ENCODE peak calls at places on chromosomes 16 and 17, in five cellular contexts. R is prostate gland, J is HCT116, V is suprapubic skin, G is sigmoid colon. H is an unnamed sample.

GRCh38 chr16:26594666-26595065 is 472.1 kb upstream of the C16orf82 start:
- DNase-seq in G (no peak), J (no peak), V (no peak), R (no peak), H (no peak)

GRCh38 chr16:9092963-9093477 is 1.6 kb downstream of the HAPSTR1 start:
- DNase-seq in G (peak), V (no peak), R (peak), J (no peak), H (peak)

GRCh38 chr17:77821114-77821513 is 137.4 kb upstream of the TNRC6C start:
- DNase-seq in G (no peak), J (no peak), R (no peak), V (no peak), H (peak)

GRCh38 chr17:22278302-22279275 is 586.3 kb downstream of the KCNJ18 start:
- DNase-seq in J (no peak), G (peak), V (peak), R (no peak), H (peak)

GRCh38 chr17:31877911-31878702 is 19.1 kb upstream of the COPRS start:
- DNase-seq in G (no peak), V (no peak), R (peak), J (no peak), H (no peak)

GRCh38 chr17:39954876-39955275 is 7.9 kb upstream of the GSDMA start:
- DNase-seq in J (no peak), V (no peak), R (no peak), G (no peak), H (no peak)

GRCh38 chr17:78138204-78139060 is 7.8 kb upstream of the C17orf99 start:
- DNase-seq in J (no peak), V (no peak), G (no peak), R (no peak), H (peak)

GRCh38 chr17:65198653-65199382 is 61.6 kb downstream of the RGS9 start:
- DNase-seq in V (no peak), G (no peak), R (peak), J (peak), H (no peak)

GRCh38 chr17:27622914-27623313 is 8.1 kb upstream of the LGALS9 start:
- DNase-seq in V (no peak), G (no peak), R (no peak), J (no peak), H (peak)

GRCh38 chr17:66073384-66073783 is 118.5 kb downstream of the CEP112 start:
- DNase-seq in V (no peak), J (no peak), G (no peak), R (no peak), H (no peak)

GRCh38 chr16:21060027-21060510 is 90.6 kb downstream of the DNAH3 start:
- DNase-seq in G (peak), V (no peak), R (no peak), J (no peak), H (no peak)

GRCh38 chr16:58366247-58367031 is 25.8 kb upstream of the GINS3 start:
- DNase-seq in R (no peak), J (no peak), V (no peak), G (no peak), H (no peak)

GRCh38 chr17:17505610-17506171 is 9.5 kb upstream of the RASD1 start:
- DNase-seq in R (no peak), J (no peak), V (no peak), G (no peak), H (no peak)

GRCh38 chr17:7651097-7651958 is 602 bp downstream of the ATP1B2 start:
- DNase-seq in R (no peak), V (no peak), J (no peak), G (no peak), H (no peak)

GRCh38 chr17:29195465-29196081 is 15.4 kb upstream of the MYO18A start:
- DNase-seq in G (no peak), R (no peak), V (no peak), J (no peak), H (peak)

GRCh38 chr16:67026570-67026969 is 2.4 kb upstream of the CBFB start:
- DNase-seq in V (peak), R (no peak), G (peak), J (no peak), H (peak)

GRCh38 chr17:38421224-38421841 is 6.9 kb upstream of the ARHGAP23 start:
- DNase-seq in V (no peak), R (no peak), G (peak), J (no peak), H (no peak)

GRCh38 chr16:9437115-9437514 is 345.7 kb downstream of the HAPSTR1 start:
- DNase-seq in G (no peak), R (no peak), J (peak), V (no peak), H (no peak)

GRCh38 chr16:2008009-2008526 is 1.6 kb downstream of the ZNF598 start:
- DNase-seq in G (no peak), R (no peak), V (no peak), J (no peak), H (peak)

GRCh38 chr17:6574689-6575595 is 18.6 kb upstream of the PITPNM3 start:
- DNase-seq in V (no peak), G (no peak), R (no peak), J (no peak), H (peak)

GRCh38 chr16:19289805-19290490 is 4.4 kb downstream of the CLEC19A start:
- DNase-seq in V (no peak), R (peak), J (no peak), G (no peak), H (no peak)

GRCh38 chr17:78089557-78090281 is 38.8 kb downstream of the TMC6 start:
- DNase-seq in J (no peak), R (no peak), G (no peak), V (no peak), H (no peak)

GRCh38 chr17:46072998-46073397 is 73.9 kb downstream of the STH start:
- DNase-seq in G (no peak), J (no peak), V (no peak), R (no peak), H (no peak)

GRCh38 chr17:55237268-55237667 is 27.5 kb upstream of the HLF start:
- DNase-seq in J (no peak), V (no peak), G (no peak), R (no peak), H (no peak)

GRCh38 chr17:38916771-38917170 is 8.6 kb upstream of the LASP1NB start:
- DNase-seq in V (no peak), R (no peak), G (peak), J (no peak), H (peak)

GRCh38 chr16:62597874-62598273 is 561.6 kb upstream of the CDH8 start:
- DNase-seq in V (no peak), G (no peak), R (no peak), J (no peak), H (no peak)

GRCh38 chr17:32907583-32907982 is 20.4 kb upstream of the TMEM98 start:
- DNase-seq in J (no peak), V (no peak), G (no peak), R (no peak), H (no peak)

GRCh38 chr17:67992541-67993152 is 3.6 kb downstream of the C17orf58 start:
- DNase-seq in R (peak), G (no peak), V (no peak), J (no peak), H (no peak)

GRCh38 chr16:57893559-57894389 is 77.2 kb downstream of the CNGB1 start:
- DNase-seq in G (no peak), J (no peak), V (no peak), R (no peak), H (no peak)

GRCh38 chr17:41592601-41593305 is 6.1 kb upstream of the KRT14 start:
- DNase-seq in V (no peak), G (peak), R (no peak), J (no peak), H (no peak)

GRCh38 chr16:9836118-9836736 is 346.0 kb downstream of the GRIN2A start:
- DNase-seq in R (no peak), G (no peak), J (no peak), V (no peak), H (no peak)

GRCh38 chr16:52491216-52491615 is 55.7 kb downstream of the TOX3 start:
- DNase-seq in J (no peak), G (no peak), V (no peak), R (no peak), H (no peak)

GRCh38 chr17:77516902-77517301 is 376.1 kb downstream of the SEC14L1 start:
- DNase-seq in V (no peak), J (no peak), R (no peak), G (no peak), H (peak)

GRCh38 chr17:43134774-43135453 is 9.8 kb upstream of the BRCA1 start:
- DNase-seq in J (no peak), G (peak), V (no peak), R (no peak), H (no peak)

GRCh38 chr17:69142473-69142802 is 743 bp upstream of the ABCA6 start:
- DNase-seq in V (no peak), J (no peak), G (no peak), R (no peak), H (no peak)

GRCh38 chr17:71402661-71403141 is 718.1 kb upstream of the SOX9 start:
- DNase-seq in V (no peak), G (no peak), R (no peak), J (no peak), H (no peak)

GRCh38 chr16:81279375-81279774 is 35.4 kb upstream of the GAN start:
- DNase-seq in R (no peak), V (no peak), G (no peak), J (no peak), H (no peak)

GRCh38 chr16:81558444-81559175 is 114.0 kb downstream of the CMIP start:
- DNase-seq in J (no peak), R (peak), V (no peak), G (no peak), H (no peak)

GRCh38 chr17:18961634-18962493 is 9.9 kb downstream of the SLC5A10 start:
- DNase-seq in V (no peak), G (no peak), J (no peak), R (no peak), H (no peak)

DNA sequence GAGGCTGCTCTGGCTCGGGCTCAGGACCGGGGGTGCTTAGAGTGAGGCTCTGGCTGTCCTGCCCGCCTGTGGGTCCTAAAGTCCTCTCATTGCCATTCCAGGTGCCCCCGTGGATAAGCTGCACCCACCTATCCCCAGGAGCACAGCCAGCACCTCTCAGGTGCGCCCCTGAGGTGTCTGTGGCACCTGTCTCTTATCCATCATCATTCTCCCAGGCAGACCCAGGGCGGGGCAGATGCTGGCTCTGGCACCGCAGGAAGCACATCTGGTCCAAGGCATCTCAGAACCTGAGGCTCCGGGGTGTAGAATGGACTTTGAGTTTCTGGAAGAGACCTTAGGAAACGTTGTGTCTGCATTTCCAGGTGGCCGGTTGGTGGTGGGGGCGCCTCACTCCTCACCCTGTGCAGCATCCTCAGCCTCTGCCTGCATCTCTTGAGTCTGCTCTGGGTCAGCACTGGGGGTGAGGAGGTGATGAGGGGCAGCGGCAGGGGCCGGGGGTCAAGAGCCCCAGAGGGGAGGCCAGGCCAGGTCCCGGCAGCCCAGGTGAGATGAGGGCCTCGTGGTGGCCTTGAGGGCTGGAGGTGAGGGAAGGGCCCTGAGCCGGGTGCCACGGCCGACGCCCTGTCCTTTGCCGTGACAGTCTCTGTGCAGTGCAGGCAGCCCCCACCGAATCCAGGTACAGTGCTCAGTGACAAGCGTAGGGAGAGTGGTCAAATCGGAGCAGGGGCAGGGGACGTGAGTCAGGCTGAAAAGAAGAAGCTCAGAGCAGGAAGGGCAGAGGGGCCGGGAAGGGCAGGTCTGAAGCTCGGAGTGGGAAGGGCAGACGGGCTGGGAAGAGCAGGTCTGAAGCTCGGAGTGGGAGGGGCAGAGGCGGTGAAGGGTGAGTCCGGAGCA is 173.5 kb downstream of the NPIPB11 start:
- DNase-seq in J (no peak), V (peak), R (no peak), G (peak), H (no peak)
- TF ChIP-seq POLR2AphosphoS5 in J (no peak), V (no peak), R (no peak), G (no peak), H (no peak)

GRCh38 chr16:85565796-85566501 is 47.2 kb upstream of the GSE1 start:
- DNase-seq in V (no peak), G (no peak), R (no peak), J (no peak), H (no peak)

GRCh38 chr16:85568519-85568918 is 44.6 kb upstream of the GSE1 start:
- DNase-seq in R (no peak), J (no peak), G (no peak), V (no peak), H (no peak)

GRCh38 chr16:85566502-85567100 is 46.5 kb upstream of the GSE1 start:
- DNase-seq in V (no peak), J (no peak), G (no peak), R (no peak), H (no peak)

GRCh38 chr16:85569039-85569614 is 44.0 kb upstream of the GSE1 start:
- DNase-seq in R (no peak), G (no peak), V (no peak), J (no peak), H (no peak)

GRCh38 chr16:85567101-85567866 is 45.8 kb upstream of the GSE1 start:
- DNase-seq in V (no peak), J (no peak), R (no peak), G (no peak), H (no peak)
- TF ChIP-seq POLR2A in V (no peak), J (no peak), R (no peak), G (no peak), H (no peak)

DNA sequence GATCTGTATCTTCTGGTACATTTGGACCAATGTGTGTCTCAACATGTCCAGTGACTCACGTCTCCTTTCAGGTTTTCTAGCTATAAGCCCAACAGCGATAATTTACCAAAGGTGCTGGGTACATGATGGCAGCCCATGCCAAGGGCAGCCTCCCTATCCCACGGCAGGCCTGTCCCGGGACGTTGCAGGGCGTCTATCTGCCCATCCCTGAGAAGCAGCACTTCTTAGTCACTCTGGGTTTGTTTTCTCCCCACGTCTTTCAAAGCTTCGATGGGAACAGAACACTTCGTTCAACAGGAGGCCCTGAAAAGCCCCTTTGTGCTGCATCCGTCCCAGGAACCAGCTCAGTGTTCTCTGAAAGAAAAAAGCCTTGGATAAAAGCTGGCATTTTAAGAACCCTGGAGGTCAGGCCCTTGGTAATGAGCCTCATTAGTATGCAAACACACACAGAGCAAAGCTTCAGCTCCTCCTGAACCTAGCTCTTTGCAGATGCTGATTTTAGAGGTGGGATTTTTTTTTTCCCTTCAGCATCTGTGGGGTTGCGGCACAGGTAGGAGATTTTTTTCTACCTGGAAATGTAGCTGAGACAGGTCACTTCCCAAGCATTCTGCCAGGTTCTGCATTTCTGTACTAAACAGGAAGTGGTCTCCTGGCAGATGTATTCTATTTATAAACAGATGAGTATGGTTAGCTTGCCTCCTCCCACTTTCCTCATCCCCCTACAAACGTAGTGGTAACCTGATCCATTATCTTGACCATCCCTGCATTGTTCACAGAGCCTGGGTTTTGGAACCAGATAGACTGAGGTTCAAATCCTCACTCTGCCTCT is 17.5 kb upstream of the MT4 start:
- DNase-seq in V (no peak), R (peak), G (peak), J (no peak), H (no peak)
- TF ChIP-seq POLR2AphosphoS5 in V (peak), R (peak), G (peak), J (no peak), H (no peak)

DNA sequence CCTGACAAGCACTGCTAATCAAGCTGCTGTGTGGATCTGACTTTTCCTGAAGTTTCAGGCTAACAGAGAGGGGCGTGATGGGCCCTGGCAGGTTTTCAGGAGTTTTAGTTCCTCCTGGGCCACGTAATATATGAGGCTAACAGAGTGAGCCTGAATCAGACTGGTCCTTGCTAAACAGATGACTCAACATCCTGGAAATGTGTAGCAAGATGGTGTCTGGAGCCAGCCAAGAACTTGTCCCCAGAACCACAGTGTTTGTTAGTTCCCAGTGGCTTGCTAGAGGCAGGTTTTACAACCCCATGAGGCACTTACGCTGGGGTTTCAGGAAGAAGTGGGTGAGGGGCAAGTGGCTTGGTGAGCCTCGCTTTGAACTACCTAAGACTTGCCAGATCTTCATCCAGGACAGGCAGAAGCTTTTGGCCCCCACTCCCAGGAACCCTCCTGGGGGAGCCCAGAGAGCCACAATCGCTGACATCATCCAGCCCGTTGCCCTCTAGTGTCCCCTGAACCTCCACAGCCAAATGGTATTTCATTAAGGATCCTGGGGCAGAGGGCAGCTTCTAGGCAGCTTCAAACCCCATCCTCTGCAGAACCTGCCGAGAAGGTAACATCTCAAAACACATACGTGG is 15.9 kb downstream of the TMEM92 start:
- DNase-seq in J (peak), G (peak), R (peak), V (peak), H (no peak)
- TF ChIP-seq POLR2A in J (no peak), G (no peak), R (peak), V (no peak), H (no peak)

GRCh38 chr17:49822829-49823228 is 25.0 kb downstream of the TAC4 start:
- DNase-seq in G (peak), J (no peak), V (no peak), R (no peak), H (no peak)
- TF ChIP-seq POLR2AphosphoS5 in G (no peak), J (no peak), V (no peak), R (no peak), H (no peak)

GRCh38 chr16:79863128-79864031 is 262.8 kb upstream of the MAF start:
- DNase-seq in R (no peak), V (no peak), G (no peak), J (no peak), H (no peak)
- TF ChIP-seq POLR2A in R (no peak), V (no peak), G (no peak), J (no peak), H (no peak)

GRCh38 chr17:35984140-35984539 is 2.4 kb downstream of the CCL14 start:
- DNase-seq in J (no peak), R (no peak), G (no peak), V (no peak), H (no peak)

GRCh38 chr17:35986643-35987042 is at the start of gene CCL14:
- DNase-seq in V (no peak), R (no peak), J (no peak), G (no peak), H (no peak)

GRCh38 chr17:35991075-35991474 is 4.5 kb upstream of the CCL14 start:
- DNase-seq in V (no peak), R (no peak), G (no peak), J (no peak), H (no peak)

GRCh38 chr17:35982409-35983191 is 1.3 kb upstream of the CCL16 start:
- DNase-seq in V (no peak), J (no peak), G (no peak), R (no peak), H (no peak)

DNA sequence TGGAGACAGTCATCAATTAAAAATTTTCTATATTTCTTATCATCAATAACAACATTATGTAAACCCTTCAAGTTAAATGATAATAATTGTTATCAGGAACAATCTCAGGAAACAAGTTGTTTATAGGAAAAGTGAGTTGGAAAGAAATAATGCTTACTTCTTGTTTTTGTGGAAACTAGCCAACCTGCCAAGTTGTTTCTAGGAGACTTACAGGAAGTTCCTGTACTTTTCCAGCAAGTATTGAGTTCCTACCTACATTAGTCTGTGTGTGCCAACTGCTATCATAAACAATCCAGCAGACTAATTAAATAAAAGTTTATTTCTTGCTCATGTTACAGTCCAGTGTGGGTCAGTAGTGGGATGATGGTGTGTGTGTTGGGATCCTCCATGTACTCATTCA is 1.6 kb upstream of the CCL14 start:
- DNase-seq in V (no peak), G (no peak), R (no peak), J (no peak), H (no peak)
- TF ChIP-seq POLR2AphosphoS5 in V (no peak), G (no peak), R (no peak), J (no peak), H (no peak)

GRCh38 chr16:74297296-74297665 is 667 bp downstream of the PSMD7 start:
- DNase-seq in R (peak), G (no peak), V (no peak), J (no peak), H (no peak)

GRCh38 chr16:74291577-74292208 is 4.9 kb upstream of the PSMD7 start:
- DNase-seq in V (no peak), J (no peak), R (no peak), G (no peak), H (no peak)

GRCh38 chr16:74298104-74298503 is 1.5 kb downstream of the PSMD7 start:
- DNase-seq in J (no peak), G (no peak), V (no peak), R (peak), H (no peak)

GRCh38 chr16:74296465-74297295 is at the start of gene PSMD7:
- DNase-seq in J (peak), G (peak), V (peak), R (peak), H (peak)

GRCh38 chr16:74296120-74296464 is 522 bp upstream of the PSMD7 start:
- DNase-seq in J (no peak), R (no peak), G (no peak), V (no peak), H (no peak)
- TF ChIP-seq POLR2A in J (no peak), R (no peak), G (no peak), V (no peak), H (no peak)

GRCh38 chr16:3520398-3520797 is 19.6 kb downstream of the CLUAP1 start:
- DNase-seq in G (peak), J (no peak), R (no peak), V (no peak), H (no peak)
- TF ChIP-seq POLR2AphosphoS5 in G (peak), J (no peak), R (no peak), V (no peak), H (no peak)